ENCODE peak calls at places on chromosomes 16 and 17, in nine cellular contexts. One of them, this sample, is unnamed.
A peak's percentile ranks its signal among the peaks of the same experiment; 100 is the strongest.

GRCh38 chr16:3012828-3013420 is at the start of gene CLDN9:
- DNase-seq in transverse colon: peak; percentile 63
- DNase-seq in gastrocnemius medialis: no peak
- DNase-seq in HCT116: no peak
- DNase-seq in lung: peak; percentile 65
- DNase-seq in tibial nerve: no peak
- DNase-seq in heart left ventricle: no peak
- DNase-seq in ovary: no peak
- DNase-seq in GM23338: peak; percentile 75
- DNase-seq in this sample: no peak

GRCh38 chr16:81842564-81843242 is 63.6 kb downstream of the PLCG2 start:
- DNase-seq in transverse colon: no peak
- DNase-seq in gastrocnemius medialis: no peak
- DNase-seq in HCT116: no peak
- DNase-seq in lung: no peak
- DNase-seq in tibial nerve: no peak
- DNase-seq in heart left ventricle: no peak
- DNase-seq in ovary: no peak
- DNase-seq in GM23338: peak; percentile 43
- DNase-seq in this sample: no peak

GRCh38 chr16:49473131-49473530 is 99.5 kb downstream of the C16orf78 start:
- DNase-seq in transverse colon: no peak
- DNase-seq in gastrocnemius medialis: no peak
- DNase-seq in HCT116: no peak
- DNase-seq in lung: no peak
- DNase-seq in tibial nerve: no peak
- DNase-seq in heart left ventricle: no peak
- DNase-seq in ovary: peak; percentile 1
- DNase-seq in GM23338: no peak
- DNase-seq in this sample: peak; percentile 35

GRCh38 chr16:26952411-26952810 is 114.3 kb upstream of the C16orf82 start:
- DNase-seq in transverse colon: no peak
- DNase-seq in gastrocnemius medialis: no peak
- DNase-seq in HCT116: no peak
- DNase-seq in lung: no peak
- DNase-seq in tibial nerve: no peak
- DNase-seq in heart left ventricle: no peak
- DNase-seq in ovary: no peak
- DNase-seq in GM23338: peak; percentile 43
- DNase-seq in this sample: no peak

GRCh38 chr16:48536600-48537200 is 73.3 kb downstream of the N4BP1 start:
- DNase-seq in transverse colon: no peak
- DNase-seq in gastrocnemius medialis: no peak
- DNase-seq in HCT116: no peak
- DNase-seq in lung: no peak
- DNase-seq in tibial nerve: no peak
- DNase-seq in heart left ventricle: no peak
- DNase-seq in ovary: peak; percentile 54
- DNase-seq in GM23338: no peak
- DNase-seq in this sample: no peak

GRCh38 chr16:20918486-20919239 is 18.1 kb downstream of the LYRM1 start:
- DNase-seq in transverse colon: no peak
- DNase-seq in gastrocnemius medialis: peak; percentile 71
- DNase-seq in HCT116: no peak
- DNase-seq in lung: peak; percentile 61
- DNase-seq in tibial nerve: peak; percentile 47
- DNase-seq in heart left ventricle: peak; percentile 91
- DNase-seq in ovary: no peak
- DNase-seq in GM23338: no peak
- DNase-seq in this sample: peak; percentile 74

GRCh38 chr16:58196898-58197313 is 1.0 kb downstream of the CSNK2A2 start:
- DNase-seq in transverse colon: no peak
- DNase-seq in gastrocnemius medialis: no peak
- DNase-seq in HCT116: no peak
- DNase-seq in lung: no peak
- DNase-seq in tibial nerve: no peak
- DNase-seq in heart left ventricle: peak; percentile 31
- DNase-seq in ovary: no peak
- DNase-seq in GM23338: peak; percentile 15
- DNase-seq in this sample: no peak

GRCh38 chr16:73545713-73546112 is 497.8 kb upstream of the ZFHX3 start:
- DNase-seq in transverse colon: no peak
- DNase-seq in gastrocnemius medialis: no peak
- DNase-seq in HCT116: no peak
- DNase-seq in lung: no peak
- DNase-seq in tibial nerve: no peak
- DNase-seq in heart left ventricle: no peak
- DNase-seq in ovary: no peak
- DNase-seq in GM23338: no peak
- DNase-seq in this sample: no peak

GRCh38 chr16:4682616-4683254 is 10.6 kb upstream of the NUDT16L1 start:
- DNase-seq in transverse colon: no peak
- DNase-seq in gastrocnemius medialis: peak; percentile 42
- DNase-seq in HCT116: no peak
- DNase-seq in lung: peak; percentile 74
- DNase-seq in tibial nerve: no peak
- DNase-seq in heart left ventricle: no peak
- DNase-seq in ovary: peak; percentile 69
- DNase-seq in GM23338: peak; percentile 90
- DNase-seq in this sample: no peak

GRCh38 chr17:11986939-11987329 is 10.3 kb downstream of the ZNF18 start:
- DNase-seq in transverse colon: no peak
- DNase-seq in gastrocnemius medialis: no peak
- DNase-seq in HCT116: peak; percentile 32
- DNase-seq in lung: no peak
- DNase-seq in tibial nerve: no peak
- DNase-seq in heart left ventricle: no peak
- DNase-seq in ovary: no peak
- DNase-seq in GM23338: peak; percentile 70
- DNase-seq in this sample: no peak

GRCh38 chr17:41917192-41917591 is 1.6 kb downstream of the ACLY start:
- DNase-seq in transverse colon: no peak
- DNase-seq in gastrocnemius medialis: no peak
- DNase-seq in HCT116: no peak
- DNase-seq in lung: no peak
- DNase-seq in tibial nerve: peak; percentile 28
- DNase-seq in heart left ventricle: no peak
- DNase-seq in ovary: no peak
- DNase-seq in GM23338: no peak
- DNase-seq in this sample: no peak

GRCh38 chr17:36682804-36683203 is 81.4 kb downstream of the MRM1 start:
- DNase-seq in transverse colon: no peak
- DNase-seq in gastrocnemius medialis: no peak
- DNase-seq in HCT116: no peak
- DNase-seq in lung: no peak
- DNase-seq in tibial nerve: no peak
- DNase-seq in heart left ventricle: no peak
- DNase-seq in ovary: no peak
- DNase-seq in GM23338: no peak
- DNase-seq in this sample: no peak

GRCh38 chr16:50473375-50473945 is 74.7 kb upstream of the NKD1 start:
- DNase-seq in transverse colon: no peak
- DNase-seq in gastrocnemius medialis: no peak
- DNase-seq in HCT116: no peak
- DNase-seq in lung: no peak
- DNase-seq in tibial nerve: no peak
- DNase-seq in heart left ventricle: no peak
- DNase-seq in ovary: no peak
- DNase-seq in GM23338: no peak
- DNase-seq in this sample: peak; percentile 36

GRCh38 chr17:43517161-43517560 is 29.0 kb downstream of the ETV4 start:
- DNase-seq in transverse colon: no peak
- DNase-seq in gastrocnemius medialis: no peak
- DNase-seq in HCT116: no peak
- DNase-seq in lung: no peak
- DNase-seq in tibial nerve: no peak
- DNase-seq in heart left ventricle: no peak
- DNase-seq in ovary: no peak
- DNase-seq in GM23338: no peak
- DNase-seq in this sample: no peak

GRCh38 chr16:19745286-19746018 is 27.4 kb downstream of the IQCK start:
- DNase-seq in transverse colon: no peak
- DNase-seq in gastrocnemius medialis: no peak
- DNase-seq in HCT116: no peak
- DNase-seq in lung: no peak
- DNase-seq in tibial nerve: no peak
- DNase-seq in heart left ventricle: no peak
- DNase-seq in ovary: no peak
- DNase-seq in GM23338: no peak
- DNase-seq in this sample: no peak

GRCh38 chr17:2064980-2065785 is 10.3 kb downstream of the HIC1 start:
- DNase-seq in transverse colon: peak; percentile 46
- DNase-seq in gastrocnemius medialis: no peak
- DNase-seq in HCT116: no peak
- DNase-seq in lung: no peak
- DNase-seq in tibial nerve: no peak
- DNase-seq in heart left ventricle: peak; percentile 64
- DNase-seq in ovary: peak; percentile 64
- DNase-seq in GM23338: peak; percentile 89
- DNase-seq in this sample: peak; percentile 72

GRCh38 chr17:81664051-81664470 is 2.3 kb downstream of the OXLD1 start:
- DNase-seq in transverse colon: no peak
- DNase-seq in gastrocnemius medialis: no peak
- DNase-seq in HCT116: peak; percentile 64
- DNase-seq in lung: no peak
- DNase-seq in tibial nerve: no peak
- DNase-seq in heart left ventricle: no peak
- DNase-seq in ovary: no peak
- DNase-seq in GM23338: no peak
- DNase-seq in this sample: no peak
- H3K4me1 ChIP-seq in transverse colon: peaks cover 28% of the 10 kb centered on the region
- H3K4me1 ChIP-seq in gastrocnemius medialis: peaks cover 21% of the 10 kb centered on the region
- H3K4me1 ChIP-seq in HCT116: peaks cover 48% of the 10 kb centered on the region
- H3K4me1 ChIP-seq in lung: peaks cover 17% of the 10 kb centered on the region
- H3K4me1 ChIP-seq in tibial nerve: peaks cover 16% of the 10 kb centered on the region
- H3K4me1 ChIP-seq in heart left ventricle: no peaks in the 10 kb centered on the region
- H3K4me1 ChIP-seq in ovary: peaks cover 12% of the 10 kb centered on the region
- H3K4me1 ChIP-seq in GM23338: peaks cover 15% of the 10 kb centered on the region
- H3K4me1 ChIP-seq in this sample: peaks cover 43% of the 10 kb centered on the region

DNA sequence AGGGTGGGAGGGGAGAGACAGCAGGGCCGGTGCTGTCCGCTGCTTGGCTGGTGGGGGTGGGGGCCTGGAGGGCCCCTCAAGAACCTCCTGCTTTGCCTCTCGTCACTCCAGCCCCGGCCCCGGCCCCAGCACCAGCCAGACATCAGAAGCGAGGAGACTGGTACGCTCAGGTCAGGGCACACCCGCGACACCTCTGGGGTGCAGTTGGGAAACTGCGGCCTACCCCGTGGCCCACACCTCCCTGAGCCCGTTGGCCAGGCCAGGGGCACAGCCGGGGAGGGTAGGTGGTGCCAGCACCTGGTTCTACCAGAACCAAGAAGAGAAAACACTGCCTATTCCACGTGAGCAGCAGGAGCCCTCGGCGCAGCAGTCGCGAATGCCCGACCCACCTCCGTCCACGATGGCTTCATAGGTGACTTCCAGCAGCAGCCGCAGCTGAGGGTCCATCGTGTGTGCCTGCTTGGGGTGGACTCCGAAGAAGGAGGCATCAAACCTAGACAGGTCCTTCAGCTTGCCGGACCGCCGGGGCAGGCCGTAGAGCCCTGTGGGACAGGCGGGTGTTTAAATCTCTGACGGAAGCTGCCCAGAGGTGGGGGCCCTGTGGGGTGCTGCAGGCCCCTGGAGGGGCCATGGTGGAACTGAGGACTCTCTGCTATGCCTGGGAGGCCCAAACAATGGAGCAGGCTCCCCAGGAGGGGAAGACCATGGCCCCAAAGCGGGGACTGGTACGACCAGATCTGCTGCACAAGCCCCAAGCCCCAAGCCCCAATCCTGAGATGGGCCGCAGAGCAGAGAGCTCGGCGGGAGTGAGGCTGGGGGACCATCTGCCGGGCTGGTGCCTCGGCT is 2.9 kb downstream of the FASN start:
- DNase-seq in transverse colon: no peak
- DNase-seq in gastrocnemius medialis: no peak
- DNase-seq in HCT116: no peak
- DNase-seq in lung: no peak
- DNase-seq in tibial nerve: no peak
- DNase-seq in heart left ventricle: no peak
- DNase-seq in ovary: peak; percentile 37
- DNase-seq in GM23338: no peak
- DNase-seq in this sample: no peak
- TF ChIP-seq CTCF in transverse colon: no peak
- TF ChIP-seq CTCF in gastrocnemius medialis: no peak
- TF ChIP-seq CTCF in HCT116: no peak
- TF ChIP-seq CTCF in lung: no peak
- TF ChIP-seq CTCF in tibial nerve: no peak
- TF ChIP-seq CTCF in heart left ventricle: no peak
- TF ChIP-seq CTCF in ovary: no peak
- TF ChIP-seq CTCF in GM23338: no peak
- TF ChIP-seq CTCF in this sample: no peak

GRCh38 chr16:70703835-70704381 is 18.1 kb upstream of the MTSS2 start:
- DNase-seq in transverse colon: no peak
- DNase-seq in gastrocnemius medialis: no peak
- DNase-seq in HCT116: no peak
- DNase-seq in lung: no peak
- DNase-seq in tibial nerve: no peak
- DNase-seq in heart left ventricle: no peak
- DNase-seq in ovary: no peak
- DNase-seq in GM23338: no peak
- DNase-seq in this sample: no peak
- H3K4me1 ChIP-seq in transverse colon: peaks cover 18% of the 10 kb centered on the region
- H3K4me1 ChIP-seq in gastrocnemius medialis: peaks cover 45% of the 10 kb centered on the region
- H3K4me1 ChIP-seq in HCT116: peaks cover 53% of the 10 kb centered on the region
- H3K4me1 ChIP-seq in lung: peaks cover 28% of the 10 kb centered on the region
- H3K4me1 ChIP-seq in tibial nerve: peaks cover 55% of the 10 kb centered on the region
- H3K4me1 ChIP-seq in heart left ventricle: no peaks in the 10 kb centered on the region
- H3K4me1 ChIP-seq in ovary: peaks cover 25% of the 10 kb centered on the region
- H3K4me1 ChIP-seq in GM23338: peaks cover 7% of the 10 kb centered on the region
- H3K4me1 ChIP-seq in this sample: peaks cover 89% of the 10 kb centered on the region

DNA sequence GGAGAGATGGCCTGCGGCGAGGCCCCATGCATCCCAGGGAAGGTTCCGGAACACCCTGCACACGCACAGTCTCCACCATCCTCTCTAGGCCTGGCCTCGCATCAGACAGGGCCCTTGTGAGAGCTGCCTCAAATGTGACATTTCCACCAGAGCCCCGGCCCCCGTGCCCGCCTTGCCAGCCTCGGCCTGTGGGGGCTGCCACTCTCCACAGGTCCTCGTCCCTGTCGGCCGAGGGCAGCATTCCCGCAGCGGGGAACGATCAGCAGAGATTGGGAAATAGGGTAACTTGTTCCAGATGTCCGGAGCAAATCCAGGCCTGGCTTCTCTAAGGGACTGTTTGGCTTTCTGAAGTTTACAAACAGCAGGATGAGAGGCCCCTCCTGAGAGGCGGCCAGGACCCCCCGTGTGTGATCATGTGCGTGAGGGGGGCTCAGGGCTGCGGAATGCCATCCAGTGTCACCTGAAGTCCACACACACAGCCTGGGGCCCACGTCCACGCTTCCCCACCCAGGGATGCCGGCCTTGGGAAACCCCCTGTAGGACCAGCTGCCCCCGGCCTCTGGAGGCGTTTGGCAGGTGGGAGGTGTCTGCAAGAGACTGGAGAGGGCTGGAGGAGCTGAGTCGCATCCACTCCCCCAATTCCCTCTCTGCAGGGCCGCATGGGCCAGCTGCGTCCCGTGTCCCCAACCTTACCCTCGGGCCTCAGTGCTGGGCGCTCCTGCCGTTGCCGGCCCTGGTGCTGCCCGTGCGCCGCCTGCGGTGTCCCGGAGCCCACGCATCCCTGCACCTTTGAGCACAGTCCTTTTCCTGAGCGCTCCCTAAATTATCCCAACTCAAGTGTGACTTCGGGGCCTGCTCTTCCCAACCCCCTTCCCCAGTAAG is 70.4 kb downstream of the ZDHHC7 start:
- DNase-seq in transverse colon: no peak
- DNase-seq in gastrocnemius medialis: no peak
- DNase-seq in HCT116: no peak
- DNase-seq in lung: no peak
- DNase-seq in tibial nerve: peak; percentile 66
- DNase-seq in heart left ventricle: no peak
- DNase-seq in ovary: no peak
- DNase-seq in GM23338: no peak
- DNase-seq in this sample: peak; percentile 81
- TF ChIP-seq CTCF in transverse colon: no peak
- TF ChIP-seq CTCF in gastrocnemius medialis: no peak
- TF ChIP-seq CTCF in HCT116: no peak
- TF ChIP-seq CTCF in lung: no peak
- TF ChIP-seq CTCF in tibial nerve: no peak
- TF ChIP-seq CTCF in heart left ventricle: no peak
- TF ChIP-seq CTCF in ovary: no peak
- TF ChIP-seq CTCF in GM23338: no peak
- TF ChIP-seq CTCF in this sample: no peak

This sample was measured in suprapubic skin.